ENCODE peak calls at places on chromosomes 4 and X, in eight cellular contexts. T is NCI-H2171 treated with DMSO at 0.1 percent for 48 hours; M is HTR-8/SVneo; I is CD4-positive, alpha-beta T cell; F is CD4-positive, CD25-positive, alpha-beta regulatory T cell; C is tibial nerve; Q is T-cell; B is ascending aorta. L is an unnamed sample.

GRCh38 chr4:102501635-102502382 is 650 bp downstream of the NFKB1 start:
- DNase-seq in T (peak), M (peak), I (peak), F (peak), C (peak), Q (peak), B (peak), L (peak)

GRCh38 chrX:6244666-6245065 is 16.0 kb upstream of the NLGN4X start:
- DNase-seq in T (no peak), M (no peak), I (no peak), F (no peak), C (no peak), Q (no peak), B (no peak), L (no peak)

GRCh38 chrX:108219949-108220601 is 128.5 kb downstream of the ATG4A start:
- DNase-seq in T (no peak), M (no peak), I (no peak), F (no peak), C (no peak), Q (no peak), B (no peak), L (no peak)

GRCh38 chr4:86358176-86358701 is 1.6 kb downstream of the MAPK10 start:
- DNase-seq in T (no peak), M (no peak), I (no peak), F (no peak), C (no peak), Q (no peak), B (no peak), L (no peak)

GRCh38 chrX:31609130-31609529 is 537.3 kb upstream of the FTHL17 start:
- DNase-seq in T (no peak), M (peak), I (no peak), F (no peak), C (no peak), Q (no peak), B (no peak), L (no peak)

GRCh38 chr4:102036619-102037376 is 246.3 kb downstream of the BANK1 start:
- DNase-seq in T (peak), M (no peak), I (no peak), F (no peak), C (no peak), Q (no peak), B (no peak), L (no peak)

GRCh38 chr4:76987153-76987562 is 37.6 kb downstream of the SEPTIN11 start:
- DNase-seq in T (peak), M (no peak), I (no peak), F (no peak), C (no peak), Q (no peak), B (no peak), L (no peak)

GRCh38 chr4:95532305-95532704 is 16.5 kb downstream of the UNC5C start:
- DNase-seq in T (no peak), M (no peak), I (no peak), F (no peak), C (no peak), Q (no peak), B (no peak), L (no peak)

GRCh38 chr4:128810331-128810870 is 901 bp downstream of the JADE1 start:
- DNase-seq in T (peak), M (no peak), I (no peak), F (peak), C (peak), Q (peak), B (no peak), L (no peak)

GRCh38 chr4:56086073-56086521 is 137.4 kb downstream of the CEP135 start:
- DNase-seq in T (peak), M (no peak), I (no peak), F (no peak), C (no peak), Q (no peak), B (no peak), L (no peak)

GRCh38 chrX:152635941-152636340 is 1.8 kb upstream of the GABRQ start:
- DNase-seq in T (peak), M (peak), I (no peak), F (peak), C (peak), Q (no peak), B (no peak), L (no peak)

GRCh38 chr4:169485791-169486742 is 126.3 kb downstream of the NEK1 start:
- DNase-seq in T (peak), M (peak), I (no peak), F (peak), C (peak), Q (peak), B (no peak), L (no peak)

GRCh38 chr4:146389561-146389960 is 132.2 kb downstream of the SLC10A7 start:
- DNase-seq in T (no peak), M (no peak), I (no peak), F (no peak), C (no peak), Q (no peak), B (no peak), L (no peak)

GRCh38 chrX:105820247-105820646 is 2.1 kb upstream of the NRK start:
- DNase-seq in T (no peak), M (no peak), I (no peak), F (no peak), C (no peak), Q (no peak), B (no peak), L (no peak)

GRCh38 chr4:112214397-112215264 is 17.0 kb upstream of the AP1AR start:
- DNase-seq in T (peak), M (peak), I (no peak), F (peak), C (no peak), Q (no peak), B (no peak), L (no peak)

GRCh38 chr4:81988178-81988577 is 385.6 kb downstream of the HNRNPD start:
- DNase-seq in T (no peak), M (no peak), I (no peak), F (no peak), C (no peak), Q (no peak), B (no peak), L (no peak)

L was measured in esophagus muscularis mucosa.